ENCODE peak calls at places on chromosomes 3 and 15, in six cellular contexts. I is transverse colon, Y is right lobe of liver, N is thoracic aorta, O is A549, T is PC-3. S is an unnamed sample. For H3K4me1 and H3K9me3, the result is how much of the 10 kb centered on the place peaks cover.

GRCh38 chr15:46879067-46879770 is 838.1 kb upstream of the SEMA6D start:
- DNase-seq in I (no peak), Y (no peak), N (no peak), O (no peak), T (no peak), S (no peak)

GRCh38 chr3:8110966-8111798 is 390.4 kb upstream of the LMCD1 start:
- DNase-seq in I (peak), Y (no peak), N (peak), O (peak), T (peak), S (peak)

GRCh38 chr3:133408961-133409360 is 9.1 kb downstream of the BFSP2 start:
- DNase-seq in I (no peak), Y (no peak), N (no peak), O (no peak), T (no peak), S (no peak)

GRCh38 chr15:37098468-37099320 is 1.7 kb downstream of the MEIS2 start:
- DNase-seq in I (no peak), Y (peak), N (no peak), O (peak), T (peak), S (peak)

GRCh38 chr3:143207338-143207961 is 87.9 kb downstream of the CHST2 start:
- DNase-seq in I (no peak), Y (no peak), N (no peak), O (peak), T (peak), S (peak)

GRCh38 chr15:35540031-35540430 is 5.9 kb downstream of the DPH6 start:
- DNase-seq in I (no peak), Y (no peak), N (no peak), O (no peak), T (no peak), S (no peak)

GRCh38 chr3:140753865-140754754 is 76.2 kb downstream of the TRIM42 start:
- DNase-seq in I (no peak), Y (no peak), N (no peak), O (no peak), T (peak), S (no peak)

GRCh38 chr3:36695769-36696137 is 68.6 kb downstream of the DCLK3 start:
- DNase-seq in I (no peak), Y (no peak), N (no peak), O (no peak), T (peak), S (no peak)

GRCh38 chr3:189512824-189513223 is 118.4 kb upstream of the TP63 start:
- DNase-seq in I (no peak), Y (no peak), N (no peak), O (peak), T (no peak), S (no peak)

GRCh38 chr3:172666181-172666872 is 44.5 kb downstream of the NCEH1 start:
- DNase-seq in I (no peak), Y (no peak), N (no peak), O (no peak), T (no peak), S (no peak)

GRCh38 chr3:141486416-141486734 is 452 bp upstream of the RASA2 start:
- DNase-seq in I (no peak), Y (no peak), N (no peak), O (no peak), T (peak), S (no peak)

GRCh38 chr3:66037986-66038369 is 740 bp downstream of the MAGI1 start:
- DNase-seq in I (peak), Y (peak), N (no peak), O (no peak), T (no peak), S (peak)

GRCh38 chr3:109143646-109144045 is 7.1 kb downstream of the C3orf85 start:
- DNase-seq in I (no peak), Y (no peak), N (no peak), O (no peak), T (no peak), S (no peak)

GRCh38 chr15:89283201-89283600 is 39.4 kb downstream of the FANCI start:
- DNase-seq in I (no peak), Y (no peak), N (no peak), O (no peak), T (no peak), S (no peak)

GRCh38 chr3:102235679-102236078 is 199.1 kb upstream of the ZPLD1 start:
- DNase-seq in I (no peak), Y (no peak), N (no peak), O (peak), T (peak), S (peak)

GRCh38 chr3:55246016-55246415 is 241.1 kb downstream of the WNT5A start:
- DNase-seq in I (no peak), Y (no peak), N (no peak), O (no peak), T (no peak), S (no peak)

GRCh38 chr3:7709383-7710082 is 792.1 kb upstream of the LMCD1 start:
- DNase-seq in I (no peak), Y (no peak), N (no peak), O (no peak), T (no peak), S (no peak)

GRCh38 chr3:194360568-194360967 is 9.0 kb downstream of the LRRC15 start:
- DNase-seq in I (no peak), Y (no peak), N (no peak), O (no peak), T (no peak), S (no peak)
- H3K4me1 ChIP-seq in I (under half), Y (under half), N (under half), O (under half), T (under half), S (under half)

GRCh38 chr15:25065286-25065685 is 110.5 kb downstream of the SNRPN start:
- DNase-seq in I (no peak), Y (no peak), N (no peak), O (no peak), T (no peak), S (no peak)
- H3K9me3 ChIP-seq in I (half or more), Y (under half), N (half or more), O (half or more), T (half or more), S (under half)

GRCh38 chr3:127600749-127601456 is 2.7 kb downstream of the MCM2 start:
- DNase-seq in I (no peak), Y (no peak), N (no peak), O (no peak), T (no peak), S (no peak)

GRCh38 chr3:127595303-127595702 is 2.9 kb upstream of the MCM2 start:
- DNase-seq in I (no peak), Y (no peak), N (no peak), O (no peak), T (no peak), S (no peak)

GRCh38 chr3:127593187-127593586 is 2.7 kb upstream of the TPRA1 start:
- DNase-seq in I (no peak), Y (no peak), N (no peak), O (no peak), T (no peak), S (no peak)

GRCh38 chr3:127598841-127599570 is 795 bp downstream of the MCM2 start:
- DNase-seq in I (no peak), Y (no peak), N (no peak), O (no peak), T (peak), S (no peak)

DNA sequence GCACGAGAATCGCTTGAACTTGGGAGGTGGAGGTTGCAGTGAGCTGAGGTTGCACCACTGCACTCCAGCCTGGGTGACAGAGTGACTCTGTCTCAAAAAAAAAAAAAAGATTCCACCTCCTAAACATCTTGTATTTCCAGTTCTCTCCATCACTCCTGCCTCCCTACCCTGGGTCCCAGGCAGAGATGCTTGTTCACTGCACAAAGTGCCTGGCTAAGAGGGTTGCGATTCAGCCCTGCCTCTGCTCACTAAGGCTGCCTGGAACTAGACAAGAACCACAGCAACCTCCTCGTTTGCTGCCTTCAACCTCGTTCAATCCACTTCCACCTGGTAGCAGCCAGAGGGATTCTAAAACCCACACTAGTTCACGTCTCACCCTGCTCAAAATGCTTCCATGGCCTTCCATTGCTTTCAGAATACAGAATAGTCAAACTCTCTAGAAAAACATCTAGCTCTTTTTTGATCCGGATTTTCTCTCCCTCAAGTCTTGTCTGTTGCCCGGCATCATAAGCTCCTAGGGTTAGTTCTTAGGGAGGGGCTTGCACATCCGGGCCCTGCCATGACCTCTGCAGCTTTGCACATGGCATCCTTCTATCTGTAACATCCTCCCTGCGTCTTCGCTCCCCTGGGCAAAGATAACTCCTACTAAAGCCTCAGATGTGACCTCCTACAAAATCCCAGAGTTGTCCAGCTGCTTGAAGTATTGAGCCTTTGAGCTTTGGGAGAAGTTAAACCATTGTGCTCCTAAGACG is 1.0 kb upstream of the MCM2 start:
- DNase-seq in I (no peak), Y (no peak), N (no peak), O (no peak), T (no peak), S (no peak)
- H3K4me1 ChIP-seq in I (under half), Y (under half), N (under half), O (under half), T (under half), S (under half)

GRCh38 chr15:76260246-76260938 is 50.9 kb downstream of the ETFA start:
- DNase-seq in I (no peak), Y (no peak), N (no peak), O (no peak), T (no peak), S (no peak)

GRCh38 chr15:76259392-76259791 is 51.9 kb downstream of the ETFA start:
- DNase-seq in I (no peak), Y (no peak), N (no peak), O (no peak), T (no peak), S (no peak)

GRCh38 chr15:76253851-76254440 is 57.3 kb downstream of the ETFA start:
- DNase-seq in I (no peak), Y (no peak), N (no peak), O (no peak), T (no peak), S (peak)

GRCh38 chr15:76258460-76258859 is 52.8 kb downstream of the ETFA start:
- DNase-seq in I (no peak), Y (no peak), N (no peak), O (no peak), T (no peak), S (peak)
- H3K9me3 ChIP-seq in I (under half), Y (under half), N (under half), O (under half), T (under half), S (under half)